ENCODE peak calls at places on chromosomes 4 and X, in nine cellular contexts. Y, V, T, G, C, N, S, J and W are unnamed samples.

GRCh38 chr4:158835456-158836369 is 66.9 kb downstream of the FNIP2 start:
- ATAC-seq in G (no peak), Y (no peak), C (no peak), S (no peak), J (peak; percentile 31), T (no peak), N (peak; percentile 20), V (no peak), W (no peak)

GRCh38 chr4:2363951-2364653 is 54.3 kb downstream of the ZFYVE28 start:
- ATAC-seq in G (peak; percentile 18), J (no peak), T (no peak), C (peak; percentile 35), V (no peak), Y (peak; percentile 8), N (peak; percentile 10), S (peak; percentile 6), W (no peak)

GRCh38 chrX:136849395-136849794 is 31.1 kb downstream of the RBMX start:
- ATAC-seq in J (no peak), G (no peak), T (no peak), C (no peak), N (no peak), V (no peak), S (no peak), Y (no peak), W (no peak)

GRCh38 chr4:36230523-36230922 is 13.8 kb downstream of the ARAP2 start:
- ATAC-seq in S (no peak), J (no peak), V (no peak), Y (peak; percentile 25), N (no peak), G (no peak), T (no peak), C (no peak), W (no peak)

GRCh38 chr4:186192068-186192751 is 843 bp downstream of the CYP4V2 start:
- ATAC-seq in V (peak; percentile 28), J (peak; percentile 41), G (peak; percentile 60), Y (peak; percentile 7), N (peak; percentile 42), S (peak; percentile 44), C (peak; percentile 12), T (peak; percentile 29), W (peak; percentile 21)

GRCh38 chr4:184747034-184747830 is 13.3 kb upstream of the CENPU start:
- ATAC-seq in J (peak; percentile 42), S (no peak), G (no peak), T (no peak), V (peak; percentile 40), N (peak; percentile 70), C (no peak), Y (no peak), W (no peak)

GRCh38 chr4:168398589-168398988 is 80.0 kb upstream of the DDX60 start:
- ATAC-seq in S (no peak), V (no peak), C (no peak), Y (no peak), T (no peak), N (no peak), J (no peak), G (no peak), W (no peak)

GRCh38 chrX:109393859-109394258 is 88.0 kb downstream of the GUCY2F start:
- ATAC-seq in N (no peak), J (no peak), Y (no peak), V (no peak), S (peak; percentile 21), C (no peak), G (no peak), T (no peak), W (no peak)

GRCh38 chr4:81605278-81605677 is 133.6 kb upstream of the RASGEF1B start:
- ATAC-seq in T (no peak), J (no peak), N (no peak), G (no peak), V (no peak), S (no peak), C (peak; percentile 41), Y (no peak), W (no peak)

GRCh38 chr4:153426207-153426886 is 39.8 kb upstream of the TMEM131L start:
- ATAC-seq in G (no peak), T (no peak), S (no peak), Y (peak; percentile 55), J (no peak), N (no peak), V (no peak), C (peak; percentile 73), W (no peak)

GRCh38 chr4:162126754-162127153 is 37.0 kb downstream of the FSTL5 start:
- ATAC-seq in N (no peak), V (no peak), G (no peak), J (no peak), S (no peak), C (no peak), Y (no peak), T (no peak), W (no peak)

DNA sequence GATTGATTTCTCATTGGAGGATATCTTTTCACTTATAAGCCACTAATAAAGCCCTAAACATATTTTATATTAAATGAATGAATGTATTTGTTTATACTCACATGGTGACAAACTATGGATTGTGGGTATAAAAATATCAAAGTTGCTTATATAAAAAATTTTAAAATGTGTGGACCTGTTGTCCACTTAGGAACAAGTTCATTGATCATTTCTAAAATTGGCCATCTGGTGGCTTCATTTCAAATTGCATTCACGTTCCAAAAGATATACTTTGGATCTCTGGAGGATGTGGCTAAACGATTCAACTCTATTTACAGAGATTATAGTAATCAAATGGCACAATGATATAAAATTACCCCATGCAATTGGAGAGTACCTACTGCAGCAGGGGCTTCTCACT is 32.5 kb downstream of the FSTL5 start:
- ATAC-seq in Y (no peak), V (no peak), N (no peak), J (no peak), S (no peak), T (no peak), C (no peak), G (no peak), W (no peak)
- TF ChIP-seq CTCF in Y (no peak), V (no peak), N (no peak), J (no peak), S (peak; percentile 21), T (no peak), C (no peak), G (no peak), W (no peak)

GRCh38 chr4:44632089-44632488 is 19.3 kb downstream of the YIPF7 start:
- ATAC-seq in N (no peak), V (no peak), Y (no peak), T (no peak), S (no peak), C (no peak), J (no peak), G (no peak), W (no peak)
- TF ChIP-seq CTCF in N (no peak), V (no peak), Y (no peak), T (no peak), S (peak; percentile 60), C (no peak), J (no peak), G (no peak), W (no peak)

GRCh38 chrX:129145382-129145781 is 377.9 kb downstream of the SMARCA1 start:
- ATAC-seq in Y (no peak), C (no peak), J (no peak), V (no peak), S (no peak), G (no peak), T (no peak), N (no peak), W (no peak)

GRCh38 chrX:129144172-129145038 is 378.9 kb downstream of the SMARCA1 start:
- ATAC-seq in J (no peak), T (no peak), C (no peak), V (no peak), N (no peak), Y (no peak), G (no peak), S (no peak), W (no peak)

GRCh38 chrX:129139837-129140679 is 383.2 kb downstream of the SMARCA1 start:
- ATAC-seq in S (no peak), V (no peak), Y (no peak), T (no peak), G (no peak), J (no peak), C (no peak), N (no peak), W (no peak)

DNA sequence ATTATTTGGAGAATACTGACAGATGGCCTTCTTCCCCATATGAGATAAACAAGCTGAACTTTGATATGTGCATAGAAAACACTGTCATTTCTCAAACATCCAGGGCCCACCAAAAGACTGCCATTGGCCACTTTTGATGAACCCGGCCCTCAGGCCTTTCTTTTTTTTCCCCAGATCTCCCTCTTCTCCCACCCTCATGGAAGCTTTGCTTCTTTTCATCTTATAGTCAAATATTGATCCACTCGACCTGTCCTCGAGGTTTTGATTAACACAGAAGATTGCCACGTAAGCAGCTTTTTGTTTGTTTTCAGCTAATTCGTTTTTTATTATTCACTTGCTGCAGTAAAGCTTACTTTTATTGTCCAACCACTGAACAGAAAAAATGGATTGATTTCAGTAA is 377.4 kb downstream of the SMARCA1 start:
- ATAC-seq in Y (no peak), C (no peak), J (no peak), T (no peak), G (no peak), S (no peak), N (no peak), V (no peak), W (no peak)
- TF ChIP-seq CTCF in Y (no peak), C (no peak), J (no peak), T (no peak), G (no peak), S (no peak), N (no peak), V (no peak), W (no peak)

GRCh38 chrX:16278927-16279326 is 111.6 kb downstream of the MAGEB17 start:
- ATAC-seq in V (no peak), N (no peak), S (no peak), Y (no peak), G (no peak), T (no peak), C (no peak), J (no peak), W (no peak)
- TF ChIP-seq CTCF in V (no peak), N (no peak), S (no peak), Y (no peak), G (no peak), T (no peak), C (no peak), J (no peak), W (no peak)